ENCODE peak calls at places on chromosomes 1 and 21, in nine cellular contexts. One of them, this sample, is unnamed.

GRCh38 chr1:74771913-74772515 is 39.1 kb downstream of the TYW3 start:
- DNase-seq in substantia nigra: no peak
- DNase-seq in stimulated activated CD4-positive, alpha-beta T cell treated with anti-CD3 and anti-CD28 coated beads, Interleukin-4, amount 100 ng/mL, for 24 hours: peak
- DNase-seq in germinal center: peak
- DNase-seq in activated CD4-positive, CD25-positive, alpha-beta regulatory T cell treated with anti-CD3 and anti-CD28 coated beads, Interleukin-2, amount 50 U/mL, for 72 hours: no peak
- DNase-seq in frontal cortex: no peak
- DNase-seq in body of pancreas: no peak
- DNase-seq in IMR-90: peak
- DNase-seq in T-helper 22 cell: no peak
- DNase-seq in this sample: peak

GRCh38 chr1:9078035-9078948 is 8.9 kb upstream of the SLC2A5 start:
- DNase-seq in substantia nigra: no peak
- DNase-seq in stimulated activated CD4-positive, alpha-beta T cell treated with anti-CD3 and anti-CD28 coated beads, Interleukin-4, amount 100 ng/mL, for 24 hours: no peak
- DNase-seq in germinal center: no peak
- DNase-seq in activated CD4-positive, CD25-positive, alpha-beta regulatory T cell treated with anti-CD3 and anti-CD28 coated beads, Interleukin-2, amount 50 U/mL, for 72 hours: no peak
- DNase-seq in frontal cortex: no peak
- DNase-seq in body of pancreas: no peak
- DNase-seq in IMR-90: peak
- DNase-seq in T-helper 22 cell: no peak
- DNase-seq in this sample: peak

GRCh38 chr1:241275981-241276380 is 81.0 kb downstream of the RGS7 start:
- DNase-seq in substantia nigra: no peak
- DNase-seq in stimulated activated CD4-positive, alpha-beta T cell treated with anti-CD3 and anti-CD28 coated beads, Interleukin-4, amount 100 ng/mL, for 24 hours: no peak
- DNase-seq in germinal center: no peak
- DNase-seq in activated CD4-positive, CD25-positive, alpha-beta regulatory T cell treated with anti-CD3 and anti-CD28 coated beads, Interleukin-2, amount 50 U/mL, for 72 hours: no peak
- DNase-seq in frontal cortex: no peak
- DNase-seq in body of pancreas: no peak
- DNase-seq in IMR-90: no peak
- DNase-seq in T-helper 22 cell: no peak
- DNase-seq in this sample: no peak

GRCh38 chr1:247448107-247448778 is 9.7 kb downstream of the OR2B11 start:
- DNase-seq in substantia nigra: peak
- DNase-seq in stimulated activated CD4-positive, alpha-beta T cell treated with anti-CD3 and anti-CD28 coated beads, Interleukin-4, amount 100 ng/mL, for 24 hours: peak
- DNase-seq in germinal center: peak
- DNase-seq in activated CD4-positive, CD25-positive, alpha-beta regulatory T cell treated with anti-CD3 and anti-CD28 coated beads, Interleukin-2, amount 50 U/mL, for 72 hours: no peak
- DNase-seq in frontal cortex: peak
- DNase-seq in body of pancreas: peak
- DNase-seq in IMR-90: peak
- DNase-seq in T-helper 22 cell: no peak
- DNase-seq in this sample: no peak

GRCh38 chr1:94067196-94067595 is 53.8 kb downstream of the ABCA4 start:
- DNase-seq in substantia nigra: no peak
- DNase-seq in stimulated activated CD4-positive, alpha-beta T cell treated with anti-CD3 and anti-CD28 coated beads, Interleukin-4, amount 100 ng/mL, for 24 hours: no peak
- DNase-seq in germinal center: no peak
- DNase-seq in activated CD4-positive, CD25-positive, alpha-beta regulatory T cell treated with anti-CD3 and anti-CD28 coated beads, Interleukin-2, amount 50 U/mL, for 72 hours: no peak
- DNase-seq in frontal cortex: no peak
- DNase-seq in body of pancreas: no peak
- DNase-seq in IMR-90: peak
- DNase-seq in T-helper 22 cell: no peak
- DNase-seq in this sample: no peak

GRCh38 chr21:36454079-36454478 is 25.8 kb downstream of the CLDN14 start:
- DNase-seq in substantia nigra: no peak
- DNase-seq in stimulated activated CD4-positive, alpha-beta T cell treated with anti-CD3 and anti-CD28 coated beads, Interleukin-4, amount 100 ng/mL, for 24 hours: no peak
- DNase-seq in germinal center: no peak
- DNase-seq in activated CD4-positive, CD25-positive, alpha-beta regulatory T cell treated with anti-CD3 and anti-CD28 coated beads, Interleukin-2, amount 50 U/mL, for 72 hours: no peak
- DNase-seq in frontal cortex: no peak
- DNase-seq in body of pancreas: peak
- DNase-seq in IMR-90: no peak
- DNase-seq in T-helper 22 cell: no peak
- DNase-seq in this sample: no peak

GRCh38 chr1:33455537-33456301 is 16.7 kb upstream of the ZSCAN20 start:
- DNase-seq in substantia nigra: no peak
- DNase-seq in stimulated activated CD4-positive, alpha-beta T cell treated with anti-CD3 and anti-CD28 coated beads, Interleukin-4, amount 100 ng/mL, for 24 hours: peak
- DNase-seq in germinal center: peak
- DNase-seq in activated CD4-positive, CD25-positive, alpha-beta regulatory T cell treated with anti-CD3 and anti-CD28 coated beads, Interleukin-2, amount 50 U/mL, for 72 hours: no peak
- DNase-seq in frontal cortex: peak
- DNase-seq in body of pancreas: peak
- DNase-seq in IMR-90: peak
- DNase-seq in T-helper 22 cell: no peak
- DNase-seq in this sample: peak

GRCh38 chr1:915295-916172 is 8.2 kb upstream of the SAMD11 start:
- DNase-seq in substantia nigra: no peak
- DNase-seq in stimulated activated CD4-positive, alpha-beta T cell treated with anti-CD3 and anti-CD28 coated beads, Interleukin-4, amount 100 ng/mL, for 24 hours: no peak
- DNase-seq in germinal center: no peak
- DNase-seq in activated CD4-positive, CD25-positive, alpha-beta regulatory T cell treated with anti-CD3 and anti-CD28 coated beads, Interleukin-2, amount 50 U/mL, for 72 hours: no peak
- DNase-seq in frontal cortex: no peak
- DNase-seq in body of pancreas: no peak
- DNase-seq in IMR-90: no peak
- DNase-seq in T-helper 22 cell: no peak
- DNase-seq in this sample: peak

GRCh38 chr21:44927587-44928461 is 7.1 kb upstream of the ITGB2 start:
- DNase-seq in substantia nigra: no peak
- DNase-seq in stimulated activated CD4-positive, alpha-beta T cell treated with anti-CD3 and anti-CD28 coated beads, Interleukin-4, amount 100 ng/mL, for 24 hours: peak
- DNase-seq in germinal center: peak
- DNase-seq in activated CD4-positive, CD25-positive, alpha-beta regulatory T cell treated with anti-CD3 and anti-CD28 coated beads, Interleukin-2, amount 50 U/mL, for 72 hours: peak
- DNase-seq in frontal cortex: no peak
- DNase-seq in body of pancreas: no peak
- DNase-seq in IMR-90: peak
- DNase-seq in T-helper 22 cell: peak
- DNase-seq in this sample: no peak

GRCh38 chr1:232937741-232938375 is 12.6 kb upstream of the NTPCR start:
- DNase-seq in substantia nigra: no peak
- DNase-seq in stimulated activated CD4-positive, alpha-beta T cell treated with anti-CD3 and anti-CD28 coated beads, Interleukin-4, amount 100 ng/mL, for 24 hours: no peak
- DNase-seq in germinal center: no peak
- DNase-seq in activated CD4-positive, CD25-positive, alpha-beta regulatory T cell treated with anti-CD3 and anti-CD28 coated beads, Interleukin-2, amount 50 U/mL, for 72 hours: no peak
- DNase-seq in frontal cortex: no peak
- DNase-seq in body of pancreas: no peak
- DNase-seq in IMR-90: no peak
- DNase-seq in T-helper 22 cell: no peak
- DNase-seq in this sample: no peak

GRCh38 chr21:45030637-45031218 is 43.7 kb upstream of the ADARB1 start:
- DNase-seq in substantia nigra: no peak
- DNase-seq in stimulated activated CD4-positive, alpha-beta T cell treated with anti-CD3 and anti-CD28 coated beads, Interleukin-4, amount 100 ng/mL, for 24 hours: no peak
- DNase-seq in germinal center: no peak
- DNase-seq in activated CD4-positive, CD25-positive, alpha-beta regulatory T cell treated with anti-CD3 and anti-CD28 coated beads, Interleukin-2, amount 50 U/mL, for 72 hours: no peak
- DNase-seq in frontal cortex: no peak
- DNase-seq in body of pancreas: no peak
- DNase-seq in IMR-90: no peak
- DNase-seq in T-helper 22 cell: no peak
- DNase-seq in this sample: no peak

GRCh38 chr1:187038789-187039188 is 210.0 kb downstream of the PLA2G4A start:
- DNase-seq in substantia nigra: no peak
- DNase-seq in stimulated activated CD4-positive, alpha-beta T cell treated with anti-CD3 and anti-CD28 coated beads, Interleukin-4, amount 100 ng/mL, for 24 hours: no peak
- DNase-seq in germinal center: no peak
- DNase-seq in activated CD4-positive, CD25-positive, alpha-beta regulatory T cell treated with anti-CD3 and anti-CD28 coated beads, Interleukin-2, amount 50 U/mL, for 72 hours: no peak
- DNase-seq in frontal cortex: no peak
- DNase-seq in body of pancreas: no peak
- DNase-seq in IMR-90: peak
- DNase-seq in T-helper 22 cell: no peak
- DNase-seq in this sample: no peak

GRCh38 chr1:237035759-237036158 is 6.2 kb upstream of the RYR2 start:
- DNase-seq in substantia nigra: no peak
- DNase-seq in stimulated activated CD4-positive, alpha-beta T cell treated with anti-CD3 and anti-CD28 coated beads, Interleukin-4, amount 100 ng/mL, for 24 hours: no peak
- DNase-seq in germinal center: no peak
- DNase-seq in activated CD4-positive, CD25-positive, alpha-beta regulatory T cell treated with anti-CD3 and anti-CD28 coated beads, Interleukin-2, amount 50 U/mL, for 72 hours: no peak
- DNase-seq in frontal cortex: no peak
- DNase-seq in body of pancreas: no peak
- DNase-seq in IMR-90: no peak
- DNase-seq in T-helper 22 cell: no peak
- DNase-seq in this sample: no peak

GRCh38 chr1:111221633-111222286 is 5.8 kb upstream of the CHI3L2 start:
- DNase-seq in substantia nigra: no peak
- DNase-seq in stimulated activated CD4-positive, alpha-beta T cell treated with anti-CD3 and anti-CD28 coated beads, Interleukin-4, amount 100 ng/mL, for 24 hours: peak
- DNase-seq in germinal center: peak
- DNase-seq in activated CD4-positive, CD25-positive, alpha-beta regulatory T cell treated with anti-CD3 and anti-CD28 coated beads, Interleukin-2, amount 50 U/mL, for 72 hours: no peak
- DNase-seq in frontal cortex: no peak
- DNase-seq in body of pancreas: no peak
- DNase-seq in IMR-90: peak
- DNase-seq in T-helper 22 cell: no peak
- DNase-seq in this sample: no peak

GRCh38 chr1:29438991-29439390 is 202.7 kb downstream of the PTPRU start:
- DNase-seq in substantia nigra: no peak
- DNase-seq in stimulated activated CD4-positive, alpha-beta T cell treated with anti-CD3 and anti-CD28 coated beads, Interleukin-4, amount 100 ng/mL, for 24 hours: no peak
- DNase-seq in germinal center: no peak
- DNase-seq in activated CD4-positive, CD25-positive, alpha-beta regulatory T cell treated with anti-CD3 and anti-CD28 coated beads, Interleukin-2, amount 50 U/mL, for 72 hours: no peak
- DNase-seq in frontal cortex: no peak
- DNase-seq in body of pancreas: no peak
- DNase-seq in IMR-90: no peak
- DNase-seq in T-helper 22 cell: no peak
- DNase-seq in this sample: no peak

GRCh38 chr1:53642607-53643006 is 96.4 kb downstream of the GLIS1 start:
- DNase-seq in substantia nigra: no peak
- DNase-seq in stimulated activated CD4-positive, alpha-beta T cell treated with anti-CD3 and anti-CD28 coated beads, Interleukin-4, amount 100 ng/mL, for 24 hours: no peak
- DNase-seq in germinal center: no peak
- DNase-seq in activated CD4-positive, CD25-positive, alpha-beta regulatory T cell treated with anti-CD3 and anti-CD28 coated beads, Interleukin-2, amount 50 U/mL, for 72 hours: peak
- DNase-seq in frontal cortex: no peak
- DNase-seq in body of pancreas: no peak
- DNase-seq in IMR-90: no peak
- DNase-seq in T-helper 22 cell: no peak
- DNase-seq in this sample: no peak

GRCh38 chr1:158179301-158180041 is 1.2 kb upstream of the CD1D start:
- DNase-seq in substantia nigra: no peak
- DNase-seq in stimulated activated CD4-positive, alpha-beta T cell treated with anti-CD3 and anti-CD28 coated beads, Interleukin-4, amount 100 ng/mL, for 24 hours: no peak
- DNase-seq in germinal center: peak
- DNase-seq in activated CD4-positive, CD25-positive, alpha-beta regulatory T cell treated with anti-CD3 and anti-CD28 coated beads, Interleukin-2, amount 50 U/mL, for 72 hours: no peak
- DNase-seq in frontal cortex: no peak
- DNase-seq in body of pancreas: no peak
- DNase-seq in IMR-90: no peak
- DNase-seq in T-helper 22 cell: no peak
- DNase-seq in this sample: no peak

GRCh38 chr1:236425031-236425663 is 31.1 kb downstream of the EDARADD start:
- DNase-seq in substantia nigra: no peak
- DNase-seq in stimulated activated CD4-positive, alpha-beta T cell treated with anti-CD3 and anti-CD28 coated beads, Interleukin-4, amount 100 ng/mL, for 24 hours: peak
- DNase-seq in germinal center: no peak
- DNase-seq in activated CD4-positive, CD25-positive, alpha-beta regulatory T cell treated with anti-CD3 and anti-CD28 coated beads, Interleukin-2, amount 50 U/mL, for 72 hours: peak
- DNase-seq in frontal cortex: no peak
- DNase-seq in body of pancreas: no peak
- DNase-seq in IMR-90: no peak
- DNase-seq in T-helper 22 cell: no peak
- DNase-seq in this sample: no peak

GRCh38 chr1:30327370-30328099 is 395.9 kb downstream of the MATN1 start:
- DNase-seq in substantia nigra: no peak
- DNase-seq in stimulated activated CD4-positive, alpha-beta T cell treated with anti-CD3 and anti-CD28 coated beads, Interleukin-4, amount 100 ng/mL, for 24 hours: no peak
- DNase-seq in germinal center: no peak
- DNase-seq in activated CD4-positive, CD25-positive, alpha-beta regulatory T cell treated with anti-CD3 and anti-CD28 coated beads, Interleukin-2, amount 50 U/mL, for 72 hours: no peak
- DNase-seq in frontal cortex: no peak
- DNase-seq in body of pancreas: no peak
- DNase-seq in IMR-90: no peak
- DNase-seq in T-helper 22 cell: no peak
- DNase-seq in this sample: no peak

GRCh38 chr1:186235696-186236095 is 139.4 kb downstream of the TPR start:
- DNase-seq in substantia nigra: no peak
- DNase-seq in stimulated activated CD4-positive, alpha-beta T cell treated with anti-CD3 and anti-CD28 coated beads, Interleukin-4, amount 100 ng/mL, for 24 hours: no peak
- DNase-seq in germinal center: no peak
- DNase-seq in activated CD4-positive, CD25-positive, alpha-beta regulatory T cell treated with anti-CD3 and anti-CD28 coated beads, Interleukin-2, amount 50 U/mL, for 72 hours: no peak
- DNase-seq in frontal cortex: no peak
- DNase-seq in body of pancreas: no peak
- DNase-seq in IMR-90: no peak
- DNase-seq in T-helper 22 cell: no peak
- DNase-seq in this sample: no peak

GRCh38 chr1:119771016-119771415 is 2.3 kb upstream of the HMGCS2 start:
- DNase-seq in substantia nigra: no peak
- DNase-seq in stimulated activated CD4-positive, alpha-beta T cell treated with anti-CD3 and anti-CD28 coated beads, Interleukin-4, amount 100 ng/mL, for 24 hours: no peak
- DNase-seq in germinal center: no peak
- DNase-seq in activated CD4-positive, CD25-positive, alpha-beta regulatory T cell treated with anti-CD3 and anti-CD28 coated beads, Interleukin-2, amount 50 U/mL, for 72 hours: no peak
- DNase-seq in frontal cortex: no peak
- DNase-seq in body of pancreas: no peak
- DNase-seq in IMR-90: peak
- DNase-seq in T-helper 22 cell: no peak
- DNase-seq in this sample: no peak

GRCh38 chr21:43572443-43572842 is 86.8 kb downstream of the HSF2BP start:
- DNase-seq in substantia nigra: no peak
- DNase-seq in stimulated activated CD4-positive, alpha-beta T cell treated with anti-CD3 and anti-CD28 coated beads, Interleukin-4, amount 100 ng/mL, for 24 hours: no peak
- DNase-seq in germinal center: no peak
- DNase-seq in activated CD4-positive, CD25-positive, alpha-beta regulatory T cell treated with anti-CD3 and anti-CD28 coated beads, Interleukin-2, amount 50 U/mL, for 72 hours: no peak
- DNase-seq in frontal cortex: no peak
- DNase-seq in body of pancreas: no peak
- DNase-seq in IMR-90: no peak
- DNase-seq in T-helper 22 cell: no peak
- DNase-seq in this sample: no peak

GRCh38 chr1:151371744-151372410 is 628 bp downstream of the SELENBP1 start:
- DNase-seq in substantia nigra: peak
- DNase-seq in stimulated activated CD4-positive, alpha-beta T cell treated with anti-CD3 and anti-CD28 coated beads, Interleukin-4, amount 100 ng/mL, for 24 hours: no peak
- DNase-seq in germinal center: no peak
- DNase-seq in activated CD4-positive, CD25-positive, alpha-beta regulatory T cell treated with anti-CD3 and anti-CD28 coated beads, Interleukin-2, amount 50 U/mL, for 72 hours: no peak
- DNase-seq in frontal cortex: no peak
- DNase-seq in body of pancreas: peak
- DNase-seq in IMR-90: peak
- DNase-seq in T-helper 22 cell: no peak
- DNase-seq in this sample: no peak

GRCh38 chr1:228038387-228039005 is 31.7 kb downstream of the WNT3A start:
- DNase-seq in substantia nigra: no peak
- DNase-seq in stimulated activated CD4-positive, alpha-beta T cell treated with anti-CD3 and anti-CD28 coated beads, Interleukin-4, amount 100 ng/mL, for 24 hours: no peak
- DNase-seq in germinal center: no peak
- DNase-seq in activated CD4-positive, CD25-positive, alpha-beta regulatory T cell treated with anti-CD3 and anti-CD28 coated beads, Interleukin-2, amount 50 U/mL, for 72 hours: no peak
- DNase-seq in frontal cortex: no peak
- DNase-seq in body of pancreas: peak
- DNase-seq in IMR-90: no peak
- DNase-seq in T-helper 22 cell: no peak
- DNase-seq in this sample: no peak

GRCh38 chr1:12565094-12565965 is 52.7 kb downstream of the DHRS3 start:
- DNase-seq in substantia nigra: no peak
- DNase-seq in stimulated activated CD4-positive, alpha-beta T cell treated with anti-CD3 and anti-CD28 coated beads, Interleukin-4, amount 100 ng/mL, for 24 hours: no peak
- DNase-seq in germinal center: no peak
- DNase-seq in activated CD4-positive, CD25-positive, alpha-beta regulatory T cell treated with anti-CD3 and anti-CD28 coated beads, Interleukin-2, amount 50 U/mL, for 72 hours: no peak
- DNase-seq in frontal cortex: peak
- DNase-seq in body of pancreas: no peak
- DNase-seq in IMR-90: no peak
- DNase-seq in T-helper 22 cell: no peak
- DNase-seq in this sample: no peak

GRCh38 chr1:230069813-230070212 is 2.8 kb downstream of the GALNT2 start:
- DNase-seq in substantia nigra: no peak
- DNase-seq in stimulated activated CD4-positive, alpha-beta T cell treated with anti-CD3 and anti-CD28 coated beads, Interleukin-4, amount 100 ng/mL, for 24 hours: no peak
- DNase-seq in germinal center: no peak
- DNase-seq in activated CD4-positive, CD25-positive, alpha-beta regulatory T cell treated with anti-CD3 and anti-CD28 coated beads, Interleukin-2, amount 50 U/mL, for 72 hours: no peak
- DNase-seq in frontal cortex: no peak
- DNase-seq in body of pancreas: no peak
- DNase-seq in IMR-90: no peak
- DNase-seq in T-helper 22 cell: no peak
- DNase-seq in this sample: no peak

GRCh38 chr1:65512967-65513777 is 92.7 kb downstream of the LEPR start:
- DNase-seq in substantia nigra: no peak
- DNase-seq in stimulated activated CD4-positive, alpha-beta T cell treated with anti-CD3 and anti-CD28 coated beads, Interleukin-4, amount 100 ng/mL, for 24 hours: no peak
- DNase-seq in germinal center: no peak
- DNase-seq in activated CD4-positive, CD25-positive, alpha-beta regulatory T cell treated with anti-CD3 and anti-CD28 coated beads, Interleukin-2, amount 50 U/mL, for 72 hours: no peak
- DNase-seq in frontal cortex: no peak
- DNase-seq in body of pancreas: no peak
- DNase-seq in IMR-90: peak
- DNase-seq in T-helper 22 cell: no peak
- DNase-seq in this sample: no peak

GRCh38 chr1:80064524-80064923 is 1058.0 kb upstream of the ADGRL4 start:
- DNase-seq in substantia nigra: no peak
- DNase-seq in stimulated activated CD4-positive, alpha-beta T cell treated with anti-CD3 and anti-CD28 coated beads, Interleukin-4, amount 100 ng/mL, for 24 hours: no peak
- DNase-seq in germinal center: no peak
- DNase-seq in activated CD4-positive, CD25-positive, alpha-beta regulatory T cell treated with anti-CD3 and anti-CD28 coated beads, Interleukin-2, amount 50 U/mL, for 72 hours: no peak
- DNase-seq in frontal cortex: no peak
- DNase-seq in body of pancreas: no peak
- DNase-seq in IMR-90: peak
- DNase-seq in T-helper 22 cell: no peak
- DNase-seq in this sample: no peak

GRCh38 chr1:160022330-160023310 is 9.2 kb downstream of the PIGM start:
- DNase-seq in substantia nigra: no peak
- DNase-seq in stimulated activated CD4-positive, alpha-beta T cell treated with anti-CD3 and anti-CD28 coated beads, Interleukin-4, amount 100 ng/mL, for 24 hours: no peak
- DNase-seq in germinal center: no peak
- DNase-seq in activated CD4-positive, CD25-positive, alpha-beta regulatory T cell treated with anti-CD3 and anti-CD28 coated beads, Interleukin-2, amount 50 U/mL, for 72 hours: no peak
- DNase-seq in frontal cortex: no peak
- DNase-seq in body of pancreas: no peak
- DNase-seq in IMR-90: no peak
- DNase-seq in T-helper 22 cell: no peak
- DNase-seq in this sample: no peak

GRCh38 chr1:200154069-200154767 is 126.7 kb downstream of the NR5A2 start:
- DNase-seq in substantia nigra: no peak
- DNase-seq in stimulated activated CD4-positive, alpha-beta T cell treated with anti-CD3 and anti-CD28 coated beads, Interleukin-4, amount 100 ng/mL, for 24 hours: peak
- DNase-seq in germinal center: peak
- DNase-seq in activated CD4-positive, CD25-positive, alpha-beta regulatory T cell treated with anti-CD3 and anti-CD28 coated beads, Interleukin-2, amount 50 U/mL, for 72 hours: peak
- DNase-seq in frontal cortex: no peak
- DNase-seq in body of pancreas: no peak
- DNase-seq in IMR-90: peak
- DNase-seq in T-helper 22 cell: peak
- DNase-seq in this sample: no peak

GRCh38 chr1:229058716-229059115 is 212.2 kb upstream of the RAB4A start:
- DNase-seq in substantia nigra: no peak
- DNase-seq in stimulated activated CD4-positive, alpha-beta T cell treated with anti-CD3 and anti-CD28 coated beads, Interleukin-4, amount 100 ng/mL, for 24 hours: no peak
- DNase-seq in germinal center: no peak
- DNase-seq in activated CD4-positive, CD25-positive, alpha-beta regulatory T cell treated with anti-CD3 and anti-CD28 coated beads, Interleukin-2, amount 50 U/mL, for 72 hours: no peak
- DNase-seq in frontal cortex: no peak
- DNase-seq in body of pancreas: no peak
- DNase-seq in IMR-90: no peak
- DNase-seq in T-helper 22 cell: no peak
- DNase-seq in this sample: no peak

This sample was measured in HAP-1.